ENCODE peak calls at places on chromosome 1, in six cellular contexts. Z, L, D, Q, R and C are unnamed samples.

GRCh38 chr1:228249508-228250305 is 41.9 kb downstream of the OBSCN start:
- DNase-seq in Z (no peak), L (peak; percentile 76), D (no peak), Q (no peak), R (no peak), C (no peak)

GRCh38 chr1:19679691-19680090 is 15.0 kb downstream of the HTR6 start:
- DNase-seq in Z (no peak), L (no peak), D (no peak), Q (no peak), R (no peak), C (no peak)

GRCh38 chr1:23283660-23284602 is 60.2 kb downstream of the HNRNPR start:
- DNase-seq in Z (no peak), L (no peak), D (peak; percentile 21), Q (no peak), R (peak; percentile 67), C (no peak)

GRCh38 chr1:36760081-36760480 is 274.2 kb downstream of the GRIK3 start:
- DNase-seq in Z (no peak), L (no peak), D (no peak), Q (no peak), R (no peak), C (no peak)

GRCh38 chr1:33655496-33655895 is 183.1 kb downstream of the ZSCAN20 start:
- DNase-seq in Z (peak; percentile 34), L (no peak), D (no peak), Q (no peak), R (no peak), C (no peak)

GRCh38 chr1:77030401-77031100 is 163.3 kb downstream of the ST6GALNAC5 start:
- DNase-seq in Z (no peak), L (no peak), D (no peak), Q (no peak), R (peak; percentile 33), C (no peak)

GRCh38 chr1:30068787-30069472 is 654.5 kb downstream of the MATN1 start:
- DNase-seq in Z (no peak), L (peak; percentile 50), D (no peak), Q (no peak), R (no peak), C (no peak)

GRCh38 chr1:9687876-9688582 is 36.5 kb downstream of the PIK3CD start:
- DNase-seq in Z (peak; percentile 38), L (peak; percentile 87), D (peak; percentile 38), Q (no peak), R (peak; percentile 21), C (peak; percentile 77)

GRCh38 chr1:145891143-145891542 is 5.5 kb upstream of the ANKRD35 start:
- DNase-seq in Z (no peak), L (no peak), D (peak; percentile 68), Q (no peak), R (peak; percentile 17), C (no peak)

GRCh38 chr1:14366361-14367018 is 232.0 kb upstream of the KAZN start:
- DNase-seq in Z (no peak), L (peak; percentile 77), D (peak; percentile 54), Q (no peak), R (no peak), C (no peak)

GRCh38 chr1:30968220-30968971 is 59.8 kb upstream of the SDC3 start:
- DNase-seq in Z (no peak), L (no peak), D (no peak), Q (no peak), R (no peak), C (no peak)

GRCh38 chr1:51679435-51679834 is 62.5 kb downstream of the OSBPL9 start:
- DNase-seq in Z (no peak), L (no peak), D (no peak), Q (no peak), R (peak; percentile 64), C (no peak)

GRCh38 chr1:36567601-36568341 is 85.1 kb upstream of the CSF3R start:
- DNase-seq in Z (no peak), L (no peak), D (no peak), Q (no peak), R (no peak), C (no peak)

GRCh38 chr1:12383786-12384185 is 154.0 kb downstream of the VPS13D start:
- DNase-seq in Z (no peak), L (no peak), D (no peak), Q (no peak), R (peak; percentile 37), C (no peak)

GRCh38 chr1:113123737-113124136 is 50.7 kb downstream of the LRIG2 start:
- DNase-seq in Z (no peak), L (no peak), D (peak; percentile 53), Q (no peak), R (peak; percentile 85), C (no peak)

GRCh38 chr1:7873801-7874795 is 21.2 kb upstream of the UTS2 start:
- DNase-seq in Z (no peak), L (no peak), D (no peak), Q (no peak), R (no peak), C (no peak)

GRCh38 chr1:221268295-221268694 is 389.1 kb downstream of the HLX start:
- DNase-seq in Z (no peak), L (no peak), D (peak; percentile 58), Q (no peak), R (peak; percentile 92), C (no peak)

GRCh38 chr1:180956028-180956640 is 43.4 kb downstream of the KIAA1614 start:
- DNase-seq in Z (no peak), L (peak; percentile 40), D (no peak), Q (no peak), R (no peak), C (peak; percentile 16)

GRCh38 chr1:170238704-170239391 is 93.1 kb downstream of the NTMT2 start:
- DNase-seq in Z (no peak), L (no peak), D (no peak), Q (no peak), R (no peak), C (no peak)

GRCh38 chr1:19044975-19045831 is 88.7 kb upstream of the IFFO2 start:
- DNase-seq in Z (peak; percentile 20), L (no peak), D (peak; percentile 22), Q (no peak), R (peak; percentile 17), C (peak; percentile 68)

GRCh38 chr1:176752505-176752904 is 289.5 kb downstream of the PAPPA2 start:
- DNase-seq in Z (no peak), L (no peak), D (no peak), Q (no peak), R (no peak), C (no peak)

GRCh38 chr1:12472798-12473551 is 145.0 kb downstream of the DHRS3 start:
- DNase-seq in Z (no peak), L (no peak), D (no peak), Q (no peak), R (no peak), C (no peak)

GRCh38 chr1:226604846-226605572 is 56.4 kb downstream of the STUM start:
- DNase-seq in Z (no peak), L (peak; percentile 46), D (no peak), Q (no peak), R (no peak), C (peak; percentile 40)

GRCh38 chr1:23420778-23421177 is 3.8 kb downstream of the TCEA3 start:
- DNase-seq in Z (no peak), L (no peak), D (no peak), Q (no peak), R (no peak), C (no peak)

GRCh38 chr1:44314401-44314800 is 40.7 kb downstream of the ERI3 start:
- DNase-seq in Z (no peak), L (no peak), D (no peak), Q (no peak), R (no peak), C (no peak)
- TF ChIP-seq CTCF in Z (no peak), L (no peak), D (no peak), Q (no peak), R (peak; percentile 11), C (no peak)

DNA sequence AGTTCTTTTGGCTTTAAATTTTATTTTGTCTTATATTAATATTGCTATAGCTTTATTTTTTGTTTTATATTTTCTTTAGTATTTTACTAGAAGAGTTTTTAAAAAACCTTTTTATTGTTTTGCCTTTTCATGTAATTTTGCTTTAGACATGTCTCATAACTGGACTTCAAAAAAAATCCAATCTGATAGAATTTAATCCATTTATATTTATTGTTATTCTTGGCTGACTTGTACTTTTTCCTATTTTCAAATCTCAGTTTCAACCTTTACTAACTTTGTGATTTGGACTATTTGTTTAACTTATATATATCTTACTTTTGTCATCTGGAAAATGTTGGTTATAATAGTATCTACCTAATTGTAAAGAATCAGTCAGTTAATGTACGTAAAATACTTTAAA is 61.2 kb downstream of the NTNG1 start:
- DNase-seq in Z (no peak), L (no peak), D (no peak), Q (no peak), R (no peak), C (no peak)
- H3K4me1 ChIP-seq in Z (no peaks in the 10 kb centered on the region), L (no peaks in the 10 kb centered on the region), D (no peaks in the 10 kb centered on the region), Q (no peaks in the 10 kb centered on the region), R (no peaks in the 10 kb centered on the region), C (no peaks in the 10 kb centered on the region)

GRCh38 chr1:53722025-53722424 is 16.9 kb downstream of the GLIS1 start:
- DNase-seq in Z (no peak), L (no peak), D (no peak), Q (no peak), R (peak; percentile 48), C (no peak)

GRCh38 chr1:53728196-53728595 is 10.8 kb downstream of the GLIS1 start:
- DNase-seq in Z (no peak), L (no peak), D (no peak), Q (no peak), R (no peak), C (no peak)

GRCh38 chr1:53727461-53727860 is 11.5 kb downstream of the GLIS1 start:
- DNase-seq in Z (no peak), L (no peak), D (no peak), Q (no peak), R (no peak), C (no peak)

GRCh38 chr1:53726009-53726600 is 12.9 kb downstream of the GLIS1 start:
- DNase-seq in Z (no peak), L (no peak), D (no peak), Q (no peak), R (no peak), C (no peak)

DNA sequence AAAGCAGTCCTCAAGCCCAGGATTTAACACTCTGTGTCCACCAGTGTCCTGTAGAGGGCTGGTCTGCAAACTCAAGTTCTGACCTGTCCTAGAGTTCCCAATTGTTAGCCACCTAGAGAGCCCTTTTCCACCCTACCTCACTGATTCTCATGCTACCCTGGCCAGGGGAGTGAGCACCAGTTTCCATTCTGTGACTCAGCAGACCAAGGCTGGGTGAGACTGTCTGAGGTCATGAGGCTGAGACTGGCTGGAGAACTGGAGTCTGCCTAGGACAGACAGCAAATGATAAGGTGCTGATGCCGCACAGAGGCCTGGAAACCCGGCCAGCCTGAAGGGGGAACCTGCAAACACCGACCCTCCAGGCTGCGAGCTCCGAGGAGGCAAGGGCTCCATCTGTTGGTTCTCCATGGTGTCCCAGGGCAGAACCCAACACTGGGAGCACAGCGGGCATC is 13.7 kb downstream of the GLIS1 start:
- DNase-seq in Z (no peak), L (no peak), D (peak; percentile 26), Q (no peak), R (peak; percentile 77), C (no peak)
- TF ChIP-seq CTCF in Z (no peak), L (no peak), D (peak; percentile 31), Q (no peak), R (peak; percentile 48), C (no peak)

DNA sequence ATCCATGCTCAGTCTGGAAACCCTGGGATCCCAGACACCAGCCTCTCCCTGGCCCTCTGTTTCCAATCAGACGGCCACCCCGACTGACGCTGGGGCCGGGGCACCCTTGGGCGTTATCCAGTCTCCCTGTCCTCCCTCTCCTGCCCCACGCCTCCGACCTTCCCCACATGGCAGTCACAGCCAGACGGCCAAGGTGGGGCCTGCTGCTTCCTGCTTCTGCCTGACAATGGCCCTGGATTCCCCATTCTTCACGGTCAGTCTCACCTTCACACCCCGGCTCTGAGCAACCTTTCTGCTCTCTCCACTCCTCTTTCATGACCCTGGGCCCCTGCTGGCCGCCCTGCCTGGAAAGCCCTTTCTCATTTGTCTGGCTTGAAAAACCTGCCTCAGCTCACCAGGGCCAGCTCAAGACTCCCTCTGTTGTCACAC is 6.6 kb downstream of the GNG4 start:
- DNase-seq in Z (no peak), L (peak; percentile 41), D (no peak), Q (no peak), R (no peak), C (no peak)
- H3K4me1 ChIP-seq in Z (no peaks in the 10 kb centered on the region), L (no peaks in the 10 kb centered on the region), D (peaks cover under 1% of the 10 kb centered on the region), Q (no peaks in the 10 kb centered on the region), R (no peaks in the 10 kb centered on the region), C (no peaks in the 10 kb centered on the region)